ENCODE peak calls at places on chromosomes 13 and 19, in five cellular contexts. U, F, J, M and N are unnamed samples.

GRCh38 chr19:1161716-1162115 is 12.4 kb downstream of the SBNO2 start:
- DNase-seq in U (no peak), F (no peak), J (peak; percentile 90), M (no peak), N (no peak)

GRCh38 chr19:13060964-13061927 is 41.4 kb downstream of the LYL1 start:
- DNase-seq in U (peak; percentile 81), F (peak; percentile 82), J (peak; percentile 87), M (peak; percentile 76), N (peak; percentile 97)

GRCh38 chr19:4988770-4989251 is 19.9 kb downstream of the KDM4B start:
- DNase-seq in U (peak; percentile 21), F (no peak), J (no peak), M (peak; percentile 87), N (no peak)

GRCh38 chr13:36778083-36778671 is 40.8 kb upstream of the RFXAP start:
- DNase-seq in U (peak; percentile 71), F (peak; percentile 74), J (peak; percentile 51), M (peak; percentile 75), N (peak; percentile 65)

GRCh38 chr13:86684402-86684801 is 885.2 kb upstream of the SLITRK6 start:
- DNase-seq in U (no peak), F (no peak), J (no peak), M (peak; percentile 21), N (no peak)

GRCh38 chr13:35791191-35791902 is 314.9 kb upstream of the MAB21L1 start:
- DNase-seq in U (no peak), F (no peak), J (peak; percentile 83), M (peak; percentile 8), N (no peak)

GRCh38 chr13:46605089-46605488 is 52.1 kb downstream of the LRCH1 start:
- DNase-seq in U (no peak), F (no peak), J (no peak), M (no peak), N (no peak)

GRCh38 chr19:32662186-32662585 is 12.8 kb downstream of the ANKRD27 start:
- DNase-seq in U (no peak), F (no peak), J (no peak), M (peak; percentile 21), N (no peak)

GRCh38 chr13:20177049-20177831 is 15.5 kb downstream of the GJB2 start:
- DNase-seq in U (no peak), F (no peak), J (no peak), M (no peak), N (no peak)

GRCh38 chr19:48745208-48745995 is 1.3 kb downstream of the IZUMO1 start:
- DNase-seq in U (no peak), F (peak; percentile 70), J (peak; percentile 87), M (peak; percentile 67), N (no peak)

GRCh38 chr13:102517959-102518358 is 78.8 kb upstream of the TPP2 start:
- DNase-seq in U (no peak), F (no peak), J (no peak), M (no peak), N (no peak)

GRCh38 chr13:63605962-63606361 is 2190.3 kb upstream of the PCDH20 start:
- DNase-seq in U (no peak), F (no peak), J (no peak), M (no peak), N (no peak)

GRCh38 chr13:74443623-74444022 is 309.4 kb upstream of the KLF12 start:
- DNase-seq in U (no peak), F (no peak), J (peak; percentile 8), M (peak; percentile 24), N (no peak)

GRCh38 chr19:48247212-48247611 is 8.5 kb downstream of the CARD8 start:
- DNase-seq in U (no peak), F (no peak), J (no peak), M (no peak), N (no peak)

GRCh38 chr19:42532881-42533280 is 4.6 kb upstream of the CEACAM1 start:
- DNase-seq in U (no peak), F (no peak), J (no peak), M (no peak), N (peak; percentile 33)
- H2BK12ac ChIP-seq in U (no peak overlapping the region), F (no peak overlapping the region), J (no peak overlapping the region), M (no peak overlapping the region), N (no peak overlapping the region)

GRCh38 chr13:44299142-44299541 is 74.5 kb upstream of the SERP2 start:
- DNase-seq in U (no peak), F (no peak), J (no peak), M (no peak), N (no peak)

GRCh38 chr13:44302233-44302632 is 71.4 kb upstream of the SERP2 start:
- DNase-seq in U (no peak), F (no peak), J (no peak), M (no peak), N (no peak)

GRCh38 chr13:44299544-44299943 is 74.1 kb upstream of the SERP2 start:
- DNase-seq in U (no peak), F (no peak), J (no peak), M (no peak), N (no peak)

GRCh38 chr13:44301639-44302015 is 72.0 kb upstream of the SERP2 start:
- DNase-seq in U (no peak), F (no peak), J (no peak), M (no peak), N (no peak)

GRCh38 chr13:44300895-44301638 is 72.6 kb upstream of the SERP2 start:
- DNase-seq in U (no peak), F (no peak), J (peak; percentile 75), M (peak; percentile 76), N (no peak)
- H3K18ac ChIP-seq in U (no peak overlapping the region), F (no peak overlapping the region), J (no peak overlapping the region), M (no peak overlapping the region), N (no peak overlapping the region)

GRCh38 chr13:94617389-94618000 is 15.8 kb downstream of the GPR180 start:
- DNase-seq in U (peak; percentile 35), F (no peak), J (peak; percentile 60), M (peak; percentile 37), N (no peak)
- H2BK12ac ChIP-seq in U (no peak overlapping the region), F (no peak overlapping the region), J (no peak overlapping the region), M (no peak overlapping the region), N (no peak overlapping the region)

GRCh38 chr19:3986260-3987041 is 1.2 kb upstream of the EEF2 start:
- DNase-seq in U (peak; percentile 52), F (peak; percentile 81), J (peak; percentile 87), M (peak; percentile 88), N (no peak)
- H3K18ac ChIP-seq in U (no peak overlapping the region), F (no peak overlapping the region), J (no peak overlapping the region), M (no peak overlapping the region), N (no peak overlapping the region)

DNA sequence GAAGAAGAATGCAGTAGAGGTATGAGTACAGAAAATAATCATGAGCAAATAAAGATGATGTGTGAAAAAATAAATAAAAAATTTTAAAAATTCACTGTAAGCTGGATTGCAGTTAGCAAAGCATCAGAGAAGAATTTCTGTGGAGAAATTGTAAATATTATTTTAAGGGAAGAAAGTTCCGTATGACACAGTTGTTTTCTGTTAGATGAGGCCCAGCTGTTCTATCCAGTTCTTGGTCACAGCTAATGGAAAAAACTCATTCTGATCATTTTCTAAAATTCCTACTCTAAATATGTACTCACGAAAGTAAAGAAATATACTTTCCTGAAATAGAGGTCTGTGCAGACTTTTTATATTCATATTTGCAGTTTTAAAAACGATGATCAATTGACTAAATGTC is 578.7 kb downstream of the DCT start:
- DNase-seq in U (no peak), F (no peak), J (no peak), M (no peak), N (no peak)
- H2BK12ac ChIP-seq in U (no peak overlapping the region), F (no peak overlapping the region), J (no peak overlapping the region), M (no peak overlapping the region), N (no peak overlapping the region)

GRCh38 chr13:111604087-111604486 is 283.6 kb downstream of the TEX29 start:
- DNase-seq in U (no peak), F (peak; percentile 45), J (no peak), M (no peak), N (no peak)
- H3K18ac ChIP-seq in U (no peak overlapping the region), F (no peak overlapping the region), J (no peak overlapping the region), M (no peak overlapping the region), N (no peak overlapping the region)

GRCh38 chr19:16268676-16269319 is 55.8 kb upstream of the KLF2 start:
- DNase-seq in U (no peak), F (no peak), J (no peak), M (no peak), N (no peak)

GRCh38 chr19:16274466-16274865 is 50.2 kb upstream of the KLF2 start:
- DNase-seq in U (no peak), F (no peak), J (no peak), M (no peak), N (no peak)

DNA sequence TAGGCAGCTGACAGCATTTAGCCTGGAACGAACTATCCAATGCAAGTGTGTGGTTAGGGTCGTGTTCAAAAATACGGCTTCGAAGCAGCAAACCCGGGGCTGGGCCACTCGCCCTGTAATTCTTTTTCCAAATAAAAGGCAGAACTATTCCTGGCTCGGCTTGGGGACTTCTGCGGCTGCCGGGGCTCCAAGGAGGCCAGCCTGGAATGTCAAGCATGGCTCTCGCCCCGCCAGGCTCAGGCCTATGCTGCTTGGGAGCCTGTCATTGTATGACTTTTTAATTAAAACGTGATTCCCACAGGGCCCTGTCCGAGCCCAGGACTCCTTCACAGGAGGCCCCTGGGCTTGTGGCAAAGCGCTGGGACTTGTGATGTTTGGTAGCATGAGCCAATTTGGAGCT is 51.6 kb upstream of the KLF2 start:
- DNase-seq in U (no peak), F (no peak), J (no peak), M (no peak), N (no peak)
- H2BK12ac ChIP-seq in U (no peak overlapping the region), F (no peak overlapping the region), J (no peak overlapping the region), M (no peak overlapping the region), N (no peak overlapping the region)

GRCh38 chr13:55573565-55573964 is 1567.2 kb upstream of the PRR20A start:
- DNase-seq in U (no peak), F (no peak), J (no peak), M (no peak), N (no peak)

GRCh38 chr13:55576389-55576788 is 1564.3 kb upstream of the PRR20A start:
- DNase-seq in U (no peak), F (peak; percentile 64), J (no peak), M (no peak), N (no peak)

GRCh38 chr13:55577847-55578210 is 1562.9 kb upstream of the PRR20A start:
- DNase-seq in U (no peak), F (peak; percentile 64), J (no peak), M (no peak), N (no peak)

GRCh38 chr13:55572862-55573261 is 1567.9 kb upstream of the PRR20A start:
- DNase-seq in U (no peak), F (peak; percentile 33), J (no peak), M (no peak), N (no peak)

DNA sequence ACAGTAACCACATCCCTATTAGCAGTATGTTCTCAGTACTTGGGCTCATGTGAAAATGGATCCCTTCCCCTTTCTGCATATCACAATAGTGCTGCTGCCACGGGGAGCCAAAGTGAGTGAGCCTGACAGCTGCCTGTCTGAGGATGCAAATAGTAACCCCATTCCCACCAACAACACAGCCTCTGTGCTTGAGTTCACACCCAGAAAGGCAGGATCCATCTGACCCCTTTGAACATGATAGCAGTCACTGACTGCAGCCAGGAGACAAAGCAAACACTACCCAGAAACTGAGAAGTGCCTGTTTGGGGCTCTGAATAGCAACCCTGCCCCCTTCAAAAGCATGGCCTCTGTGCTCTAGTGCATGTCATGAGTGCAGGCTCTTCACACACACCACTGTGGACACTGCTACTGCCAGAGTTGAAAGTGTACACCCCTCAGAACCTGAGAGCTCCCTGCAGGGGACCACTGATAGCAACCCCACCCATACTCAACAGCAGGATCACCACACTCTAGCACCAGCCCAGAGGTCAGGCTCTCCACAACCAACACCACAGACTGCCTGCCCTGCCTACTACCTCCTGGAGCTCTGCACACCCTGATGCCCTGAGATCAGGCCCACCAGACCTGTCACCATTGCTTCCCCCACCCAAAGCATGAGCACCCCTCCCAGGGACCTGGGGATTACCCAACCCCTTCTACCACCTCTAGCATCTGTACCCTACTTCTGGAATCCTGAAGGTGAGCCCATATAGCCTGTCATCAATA is 1563.5 kb upstream of the PRR20A start:
- DNase-seq in U (no peak), F (peak; percentile 57), J (no peak), M (no peak), N (no peak)
- H3K18ac ChIP-seq in U (peak overlapping the region; percentile 51), F (no peak overlapping the region), J (no peak overlapping the region), M (no peak overlapping the region), N (peak overlapping the region; percentile 89)